ENCODE peak calls at places on chromosomes 12 and 14, in eight cellular contexts. G is transverse colon, N is SK-N-SH, Z is Caco-2, E is heart right ventricle, M is pancreas, H is right atrium auricular region, D is epithelial cell of esophagus. L is an unnamed sample.

GRCh38 chr14:53890611-53891091 is 66.0 kb downstream of the BMP4 start:
- DNase-seq in G (no peak), N (no peak), Z (no peak), E (no peak), M (no peak), H (no peak), D (no peak), L (no peak)

GRCh38 chr14:51386983-51387730 is 147.1 kb downstream of the TMX1 start:
- DNase-seq in G (no peak), N (no peak), Z (no peak), E (no peak), M (no peak), H (no peak), D (peak), L (no peak)

GRCh38 chr12:78866518-78866917 is 1.9 kb downstream of the SYT1 start:
- DNase-seq in G (no peak), N (no peak), Z (no peak), E (no peak), M (no peak), H (no peak), D (no peak), L (no peak)

GRCh38 chr12:79006306-79006705 is 141.7 kb downstream of the SYT1 start:
- DNase-seq in G (no peak), N (no peak), Z (no peak), E (no peak), M (no peak), H (no peak), D (peak), L (peak)

GRCh38 chr12:90773526-90773925 is 181.4 kb downstream of the CCER1 start:
- DNase-seq in G (no peak), N (no peak), Z (no peak), E (no peak), M (no peak), H (no peak), D (no peak), L (no peak)

GRCh38 chr14:74955229-74955999 is at the start of gene PGF:
- DNase-seq in G (peak), N (peak), Z (peak), E (peak), M (peak), H (no peak), D (peak), L (no peak)

GRCh38 chr12:123576611-123577010 is 7.7 kb upstream of the TMED2 start:
- DNase-seq in G (no peak), N (no peak), Z (no peak), E (no peak), M (no peak), H (no peak), D (no peak), L (no peak)

GRCh38 chr14:105473033-105473676 is 1.5 kb upstream of the CRIP2 start:
- DNase-seq in G (no peak), N (peak), Z (no peak), E (peak), M (no peak), H (no peak), D (no peak), L (no peak)

GRCh38 chr12:68521848-68522502 is 88.7 kb upstream of the RAP1B start:
- DNase-seq in G (no peak), N (no peak), Z (no peak), E (no peak), M (no peak), H (no peak), D (no peak), L (no peak)

GRCh38 chr12:84842406-84843013 is 70.1 kb downstream of the SLC6A15 start:
- DNase-seq in G (no peak), N (peak), Z (peak), E (no peak), M (no peak), H (no peak), D (peak), L (peak)

GRCh38 chr14:90759370-90760054 is 56.7 kb downstream of the TTC7B start:
- DNase-seq in G (no peak), N (no peak), Z (no peak), E (no peak), M (no peak), H (peak), D (no peak), L (no peak)

GRCh38 chr14:95667251-95667693 is 19.0 kb upstream of the TCL1B start:
- DNase-seq in G (no peak), N (no peak), Z (no peak), E (no peak), M (peak), H (no peak), D (no peak), L (no peak)

GRCh38 chr14:35331605-35332516 is 39.7 kb downstream of the PSMA6 start:
- DNase-seq in G (peak), N (peak), Z (peak), E (no peak), M (no peak), H (no peak), D (peak), L (no peak)

GRCh38 chr12:65510584-65511050 is 232.1 kb downstream of the MSRB3 start:
- DNase-seq in G (peak), N (no peak), Z (peak), E (peak), M (peak), H (peak), D (no peak), L (no peak)

GRCh38 chr12:119673634-119674033 is 5.7 kb downstream of the PRKAB1 start:
- DNase-seq in G (peak), N (no peak), Z (no peak), E (no peak), M (no peak), H (no peak), D (peak), L (no peak)

GRCh38 chr12:108914031-108914630 is 34.2 kb downstream of the DAO start:
- DNase-seq in G (no peak), N (no peak), Z (no peak), E (no peak), M (no peak), H (peak), D (no peak), L (no peak)

GRCh38 chr12:46269429-46270241 is 792 bp upstream of the SLC38A1 start:
- DNase-seq in G (peak), N (no peak), Z (no peak), E (no peak), M (no peak), H (no peak), D (peak), L (no peak)

GRCh38 chr12:107320929-107321618 is 227.7 kb upstream of the CRY1 start:
- DNase-seq in G (peak), N (peak), Z (peak), E (no peak), M (no peak), H (no peak), D (peak), L (no peak)

DNA sequence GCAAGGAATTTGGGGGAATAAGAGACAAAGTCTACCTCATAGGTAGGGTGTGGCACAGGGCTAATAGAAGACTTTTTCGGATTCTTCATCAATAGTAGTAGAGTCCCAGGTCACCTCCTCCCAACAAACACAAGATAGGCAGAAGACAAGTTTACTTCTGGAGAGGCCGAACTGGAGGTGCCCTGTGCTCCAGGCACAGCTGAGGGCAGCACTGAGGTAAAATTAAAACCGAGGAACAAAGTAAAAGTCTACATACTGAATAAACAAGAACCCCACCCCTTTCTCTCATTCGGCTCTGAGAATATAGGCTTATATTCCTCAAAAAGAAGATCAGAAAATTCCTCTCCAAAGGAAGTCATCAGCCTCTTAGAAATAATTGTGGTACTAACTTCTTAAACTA is 161.6 kb downstream of the SEC23A start:
- DNase-seq in G (no peak), N (no peak), Z (peak), E (no peak), M (no peak), H (no peak), D (no peak), L (no peak)
- TF ChIP-seq CTCF in G (no peak), N (no peak), Z (peak), E (peak), M (no peak), H (no peak), D (no peak), L (no peak)

DNA sequence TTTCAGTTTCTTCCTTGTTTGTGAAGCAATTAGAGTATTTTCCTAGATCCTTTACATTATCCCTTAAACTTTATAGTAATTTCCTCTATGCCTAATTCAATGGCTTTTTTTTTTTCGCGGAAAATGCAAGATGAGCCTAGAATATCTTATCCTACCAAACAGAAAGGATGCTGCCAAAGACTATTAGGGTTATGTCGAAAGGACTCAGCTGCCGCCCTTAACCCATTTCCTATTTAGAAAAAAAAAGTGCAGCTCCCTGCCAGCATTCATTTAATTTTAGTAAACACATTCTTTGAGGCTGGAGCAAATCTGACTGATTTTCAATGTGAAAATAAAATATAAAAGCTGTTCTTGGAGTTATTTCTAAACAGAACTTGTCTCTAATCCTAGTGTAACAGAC is 8.0 kb upstream of the A2M start:
- DNase-seq in G (no peak), N (no peak), Z (no peak), E (no peak), M (no peak), H (no peak), D (no peak), L (no peak)
- H3K4me3 ChIP-seq in G (no peak), N (no peak), Z (no peak), E (peak), M (no peak), H (peak), D (no peak), L (no peak)

GRCh38 chr14:101784631-101785030 is 23.1 kb downstream of the PPP2R5C start:
- DNase-seq in G (no peak), N (no peak), Z (no peak), E (no peak), M (no peak), H (no peak), D (no peak), L (no peak)
- TF ChIP-seq CTCF in G (no peak), N (no peak), Z (no peak), E (no peak), M (no peak), H (no peak), D (no peak), L (no peak)

GRCh38 chr14:21099596-21099985 is 1.1 kb upstream of the ZNF219 start:
- DNase-seq in G (no peak), N (no peak), Z (no peak), E (no peak), M (no peak), H (no peak), D (no peak), L (no peak)
- H3K4me3 ChIP-seq in G (no peak), N (peak), Z (peak), E (no peak), M (no peak), H (no peak), D (peak), L (no peak)

GRCh38 chr12:16121953-16122352 is 155.5 kb downstream of the SLC15A5 start:
- DNase-seq in G (no peak), N (no peak), Z (no peak), E (no peak), M (no peak), H (no peak), D (no peak), L (no peak)
- TF ChIP-seq CTCF in G (no peak), N (no peak), Z (no peak), E (no peak), M (no peak), H (no peak), D (no peak), L (no peak)

GRCh38 chr14:92863281-92863680 is 59.7 kb upstream of the CHGA start:
- DNase-seq in G (no peak), N (no peak), Z (no peak), E (no peak), M (no peak), H (no peak), D (peak), L (no peak)
- H3K4me3 ChIP-seq in G (no peak), N (no peak), Z (no peak), E (no peak), M (no peak), H (no peak), D (no peak), L (no peak)

DNA sequence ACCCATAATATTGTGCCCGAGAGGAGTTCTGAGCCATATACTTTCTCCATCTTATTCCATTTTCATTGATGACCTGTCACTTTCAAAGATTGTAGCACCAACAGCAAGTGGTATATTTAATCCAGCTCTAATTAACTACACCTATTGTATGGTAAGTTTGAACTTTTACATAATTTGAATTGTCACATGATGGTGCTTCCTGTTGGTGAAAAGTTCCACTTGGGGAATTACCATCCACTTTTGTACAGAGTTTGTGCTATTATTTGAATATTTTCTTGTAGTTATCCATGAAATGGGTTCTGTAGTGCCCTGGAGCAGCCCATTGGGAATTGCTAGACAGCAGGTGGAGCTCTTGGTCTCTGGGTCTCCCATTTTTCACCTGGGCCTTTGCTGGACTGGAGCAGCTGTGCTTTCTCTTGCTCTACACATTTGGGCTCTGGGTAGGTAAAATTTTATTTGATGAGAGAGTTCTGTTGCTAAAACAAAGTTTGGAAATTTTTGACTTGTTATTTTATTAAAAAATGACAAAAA is 3.0 kb downstream of the SMCO3 start:
- DNase-seq in G (peak), N (no peak), Z (peak), E (no peak), M (no peak), H (no peak), D (peak), L (no peak)
- TF ChIP-seq CTCF in G (no peak), N (peak), Z (peak), E (peak), M (no peak), H (peak), D (peak), L (peak)

DNA sequence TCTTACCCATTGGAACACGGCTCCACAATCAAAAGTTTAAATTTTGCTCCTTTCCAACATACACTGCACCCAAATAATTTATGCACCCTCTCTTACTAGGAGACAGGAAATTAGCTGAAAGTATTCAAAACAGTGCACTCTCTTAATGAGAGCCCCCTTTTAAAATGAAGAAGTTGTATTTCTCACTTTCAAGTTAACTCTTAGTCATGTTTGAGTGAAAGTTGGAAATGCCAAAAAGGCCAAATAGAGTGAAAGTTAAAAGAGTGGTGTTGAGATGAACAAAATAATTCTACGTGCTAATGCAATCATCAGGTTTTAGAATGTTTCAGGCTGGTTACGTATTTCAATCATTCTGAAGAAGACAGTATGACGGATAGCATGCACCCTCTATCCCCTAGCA is 429.6 kb upstream of the SOX5 start:
- DNase-seq in G (no peak), N (no peak), Z (no peak), E (no peak), M (no peak), H (no peak), D (no peak), L (no peak)
- H3K4me3 ChIP-seq in G (no peak), N (no peak), Z (no peak), E (no peak), M (no peak), H (no peak), D (no peak), L (no peak)

DNA sequence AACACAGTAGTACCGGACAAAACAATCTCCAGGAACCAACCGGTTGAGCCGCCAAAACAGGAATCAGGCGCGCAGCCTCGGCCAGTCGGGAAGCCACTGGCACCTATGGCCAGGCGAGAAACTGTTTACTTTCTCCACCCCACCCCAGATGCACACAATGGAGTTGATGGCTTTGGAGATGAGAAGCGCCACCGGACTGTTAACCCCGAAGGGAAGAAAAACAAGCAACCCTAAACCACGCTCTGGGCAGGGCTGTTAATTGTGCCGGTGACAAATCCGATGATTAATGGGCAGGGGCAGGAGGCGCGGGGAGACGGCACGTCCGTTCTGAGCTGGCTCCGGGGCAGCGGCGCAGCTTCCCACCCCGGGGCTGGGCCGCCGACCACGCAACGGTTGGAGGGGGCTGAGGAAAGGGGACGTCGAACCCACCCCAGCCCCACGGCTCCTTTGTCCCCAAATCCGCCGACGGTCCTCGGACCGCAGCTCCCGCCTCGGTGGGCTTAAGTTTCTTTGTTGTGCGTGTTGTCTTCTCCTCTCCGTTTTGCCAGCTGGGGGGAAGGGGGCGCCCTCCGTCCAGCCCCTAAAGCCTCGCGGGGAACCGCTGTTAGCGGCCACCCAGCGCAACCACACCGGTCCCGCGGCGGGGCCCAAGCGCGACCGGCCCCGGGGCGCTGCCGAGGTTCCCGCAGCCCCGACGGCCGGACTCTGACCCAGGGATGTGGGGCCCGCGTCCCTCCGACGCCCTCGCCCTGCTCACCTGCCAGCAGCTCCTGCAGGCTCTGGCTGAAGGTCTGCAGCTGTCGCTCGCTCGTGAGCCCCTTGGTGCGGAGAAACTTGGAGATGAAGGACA is 790 bp downstream of the BTG1 start:
- DNase-seq in G (peak), N (peak), Z (peak), E (peak), M (peak), H (peak), D (peak), L (no peak)
- TF ChIP-seq CTCF in G (no peak), N (peak), Z (no peak), E (no peak), M (no peak), H (peak), D (no peak), L (no peak)

GRCh38 chr12:51785906-51786305 is 62.6 kb downstream of the FIGNL2 start:
- DNase-seq in G (no peak), N (no peak), Z (no peak), E (no peak), M (no peak), H (no peak), D (no peak), L (no peak)

GRCh38 chr12:51788876-51789275 is 59.6 kb downstream of the FIGNL2 start:
- DNase-seq in G (no peak), N (no peak), Z (no peak), E (no peak), M (no peak), H (no peak), D (peak), L (peak)

GRCh38 chr12:51779876-51780275 is 68.6 kb downstream of the FIGNL2 start:
- DNase-seq in G (no peak), N (no peak), Z (no peak), E (no peak), M (no peak), H (no peak), D (no peak), L (no peak)

DNA sequence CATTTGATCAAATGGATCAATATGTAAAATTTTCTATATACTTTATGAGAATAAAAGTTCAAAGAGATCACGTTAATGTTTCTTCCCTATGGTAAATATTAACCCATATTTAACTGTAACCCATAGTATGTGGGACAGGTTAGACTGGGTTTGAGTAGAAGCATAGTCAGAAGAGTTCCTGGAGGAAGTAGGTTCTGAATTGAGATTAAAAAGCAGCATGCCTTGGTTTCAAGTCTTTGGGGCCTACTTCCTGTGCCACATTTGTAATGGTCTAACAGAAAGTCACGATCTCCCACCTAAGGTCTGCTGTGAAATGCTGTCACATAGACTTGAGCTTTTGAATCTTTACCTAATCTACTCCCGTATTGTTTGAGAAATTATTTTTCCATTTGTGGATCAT is 63.8 kb downstream of the FIGNL2 start:
- DNase-seq in G (no peak), N (no peak), Z (no peak), E (no peak), M (no peak), H (no peak), D (no peak), L (no peak)
- H3K4me3 ChIP-seq in G (no peak), N (no peak), Z (no peak), E (no peak), M (no peak), H (no peak), D (no peak), L (no peak)